ENCODE peak calls at places on chromosomes 7 and 10, in four cellular contexts. O is colonic mucosa, I is heart left ventricle, N is astrocyte. R is an unnamed sample.

GRCh38 chr10:74293686-74294365 is 142.8 kb downstream of the ADK start:
- DNase-seq in N (peak), O (no peak), I (no peak), R (peak)

GRCh38 chr7:44891372-44891771 is 6.0 kb upstream of the PURB start:
- DNase-seq in I (no peak), N (no peak), O (no peak), R (no peak)

GRCh38 chr7:70762697-70763096 is 369.2 kb upstream of the GALNT17 start:
- DNase-seq in I (no peak), O (no peak), N (no peak), R (no peak)

GRCh38 chr7:37480026-37480425 is 31.4 kb upstream of the ELMO1 start:
- DNase-seq in N (no peak), O (no peak), I (no peak), R (no peak)

GRCh38 chr10:89362928-89363327 is 14.9 kb upstream of the IFIT1B start:
- DNase-seq in N (no peak), O (no peak), I (no peak), R (no peak)

GRCh38 chr7:84949501-84949900 is 237.4 kb downstream of the SEMA3D start:
- DNase-seq in I (no peak), O (no peak), N (peak), R (peak)

GRCh38 chr10:97708976-97709745 is 4.4 kb upstream of the MARVELD1 start:
- DNase-seq in O (peak), I (peak), N (peak), R (peak)

GRCh38 chr10:59131673-59132072 is 44.8 kb upstream of the PHYHIPL start:
- DNase-seq in N (no peak), I (no peak), O (no peak), R (no peak)

GRCh38 chr7:31413735-31414134 is 73.2 kb upstream of the NEUROD6 start:
- DNase-seq in I (no peak), N (no peak), O (no peak), R (no peak)

GRCh38 chr7:113113912-113114311 is 4.4 kb downstream of the SMIM30 start:
- DNase-seq in O (no peak), N (no peak), I (no peak), R (peak)

GRCh38 chr7:106869954-106870353 is 4.9 kb downstream of the PIK3CG start:
- DNase-seq in I (no peak), N (no peak), O (no peak), R (no peak)

GRCh38 chr10:133568287-133568614 is 2.9 kb upstream of the SYCE1 start:
- DNase-seq in N (no peak), I (no peak), O (no peak), R (no peak)

GRCh38 chr10:45224219-45224841 is 91.1 kb downstream of the OR13A1 start:
- DNase-seq in N (no peak), O (peak), I (no peak), R (no peak)

GRCh38 chr7:78254397-78255055 is 456.0 kb downstream of the PHTF2 start:
- DNase-seq in O (no peak), I (no peak), N (no peak), R (no peak)

GRCh38 chr7:25456467-25457171 is 228.3 kb upstream of the NPVF start:
- DNase-seq in I (peak), O (peak), N (no peak), R (no peak)

GRCh38 chr10:10930979-10931743 is 86.5 kb upstream of the CELF2 start:
- DNase-seq in N (no peak), O (no peak), I (no peak), R (no peak)

GRCh38 chr7:73904219-73905136 is 43.5 kb downstream of the TMEM270 start:
- DNase-seq in I (no peak), N (peak), O (no peak), R (no peak)

GRCh38 chr10:114304017-114304565 is 65.0 kb downstream of the VWA2 start:
- DNase-seq in I (peak), N (peak), O (peak), R (peak)
- H3K4me3 ChIP-seq in I (no peak), N (peak), O (peak), R (peak)

GRCh38 chr10:67520924-67521520 is 175.0 kb downstream of the CTNNA3 start:
- DNase-seq in I (no peak), O (peak), N (peak), R (peak)
- TF ChIP-seq CTCF in I (peak), O (peak), N (peak), R (peak)

GRCh38 chr7:98351136-98351535 is 49.8 kb downstream of the BAIAP2L1 start:
- DNase-seq in O (no peak), I (no peak), N (no peak), R (no peak)

GRCh38 chr7:98354052-98354451 is 46.8 kb downstream of the BAIAP2L1 start:
- DNase-seq in I (no peak), N (no peak), O (no peak), R (no peak)

GRCh38 chr7:98354511-98355249 is 46.2 kb downstream of the BAIAP2L1 start:
- DNase-seq in O (peak), N (peak), I (peak), R (peak)

GRCh38 chr7:98355250-98355538 is 45.7 kb downstream of the BAIAP2L1 start:
- DNase-seq in N (no peak), I (no peak), O (no peak), R (no peak)

GRCh38 chr7:98352621-98353020 is 48.3 kb downstream of the BAIAP2L1 start:
- DNase-seq in O (peak), N (peak), I (no peak), R (peak)
- H3K4me3 ChIP-seq in O (no peak), N (no peak), I (no peak), R (no peak)

GRCh38 chr7:34848670-34849069 is 188.6 kb downstream of the DPY19L1 start:
- DNase-seq in N (no peak), O (no peak), I (no peak), R (no peak)

GRCh38 chr7:34844936-34845665 is 187.1 kb downstream of the NPSR1 start:
- DNase-seq in O (no peak), N (no peak), I (no peak), R (no peak)

GRCh38 chr7:34846976-34847375 is 189.0 kb downstream of the NPSR1 start:
- DNase-seq in N (peak), O (no peak), I (no peak), R (no peak)

GRCh38 chr7:34844401-34844800 is 186.4 kb downstream of the NPSR1 start:
- DNase-seq in O (no peak), N (no peak), I (no peak), R (no peak)

DNA sequence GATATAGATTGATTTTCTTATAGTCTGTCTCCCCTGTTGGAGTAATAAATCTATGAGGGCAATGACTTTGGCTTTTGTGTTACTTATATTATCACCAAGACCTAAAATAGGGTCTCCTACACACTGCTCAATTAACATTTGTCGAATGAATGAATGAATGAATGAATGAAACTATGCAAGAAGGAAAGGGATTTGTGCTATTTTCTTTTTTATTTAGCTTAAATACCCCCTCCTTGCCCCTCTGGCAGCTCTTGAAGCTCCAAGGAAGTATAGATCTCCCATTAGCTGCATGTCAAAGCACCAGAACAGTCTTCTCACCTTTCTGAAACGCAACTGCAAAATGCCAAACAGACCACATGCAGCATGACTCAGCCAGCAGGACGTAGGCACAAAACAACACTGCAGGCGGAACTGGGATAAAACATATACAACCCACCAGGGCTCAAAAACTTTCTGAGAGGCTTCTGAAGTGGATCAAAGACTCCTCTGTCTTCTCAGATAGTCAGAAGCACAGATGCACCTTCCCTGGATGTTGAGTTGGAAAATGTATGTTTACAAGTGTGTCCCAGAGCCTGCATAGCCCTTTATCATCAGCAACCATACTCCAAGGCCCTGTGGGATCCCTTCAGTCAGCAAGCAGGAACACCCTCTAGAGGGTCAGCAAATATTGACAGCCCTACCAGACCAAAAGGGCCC is 187.8 kb downstream of the NPSR1 start:
- DNase-seq in N (peak), O (no peak), I (no peak), R (peak)
- TF ChIP-seq CTCF in N (no peak), O (no peak), I (no peak), R (no peak)

R was measured in choroid plexus epithelial cell.